ENCODE peak calls at places on chromosomes 6 and 20, in four cellular contexts. Y is SW 1271; H is brain microvascular endothelial cell; J is stimulated activated naive CD8-positive, alpha-beta T cell treated with anti-CD3 and anti-CD28 coated beads, Interleukin-15, amount 100 ng/mL, for 72 hours. G is an unnamed sample.

GRCh38 chr6:57313711-57314471 is 3.5 kb upstream of the PRIM2 start:
- DNase-seq in Y (peak), H (peak), J (no peak), G (no peak)

GRCh38 chr20:43432498-43432897 is 25.2 kb upstream of the SRSF6 start:
- DNase-seq in Y (no peak), H (no peak), J (no peak), G (no peak)

GRCh38 chr6:118724211-118724610 is 72.8 kb upstream of the CEP85L start:
- DNase-seq in Y (no peak), H (no peak), J (no peak), G (no peak)

GRCh38 chr6:45784250-45784649 is 231.4 kb downstream of the CLIC5 start:
- DNase-seq in Y (no peak), H (no peak), J (no peak), G (no peak)

GRCh38 chr6:166203641-166204222 is 36.1 kb upstream of the TBXT start:
- DNase-seq in Y (no peak), H (no peak), J (no peak), G (no peak)

GRCh38 chr6:47144306-47144705 is 102.2 kb upstream of the ADGRF1 start:
- DNase-seq in Y (no peak), H (no peak), J (no peak), G (no peak)

GRCh38 chr6:134375199-134375598 is 57.3 kb upstream of the SGK1 start:
- DNase-seq in Y (no peak), H (no peak), J (no peak), G (no peak)

GRCh38 chr6:157034433-157035230 is 257.5 kb downstream of the ARID1B start:
- DNase-seq in Y (peak), H (no peak), J (no peak), G (no peak)

GRCh38 chr6:47262226-47262625 is 47.5 kb downstream of the TNFRSF21 start:
- DNase-seq in Y (no peak), H (no peak), J (no peak), G (no peak)

GRCh38 chr20:31675828-31676533 is 38.3 kb downstream of the COX4I2 start:
- DNase-seq in Y (no peak), H (peak), J (peak), G (peak)

GRCh38 chr6:10416863-10417641 is 2.2 kb upstream of the TFAP2A start:
- DNase-seq in Y (no peak), H (no peak), J (no peak), G (no peak)

GRCh38 chr6:42378125-42378524 is 73.6 kb downstream of the TRERF1 start:
- DNase-seq in Y (no peak), H (no peak), J (no peak), G (no peak)

GRCh38 chr20:364905-365794 is 15.4 kb upstream of the TRIB3 start:
- DNase-seq in Y (no peak), H (peak), J (no peak), G (no peak)

GRCh38 chr20:54056762-54057639 is 13.4 kb downstream of the BCAS1 start:
- DNase-seq in Y (no peak), H (no peak), J (no peak), G (no peak)

GRCh38 chr6:156776470-156776840 is 723 bp upstream of the ARID1B start:
- DNase-seq in Y (peak), H (peak), J (peak), G (no peak)

GRCh38 chr20:48828734-48829460 is 1.1 kb upstream of the PREX1 start:
- DNase-seq in Y (no peak), H (no peak), J (no peak), G (no peak)

GRCh38 chr6:20846602-20847028 is 312.4 kb downstream of the CDKAL1 start:
- DNase-seq in Y (no peak), H (peak), J (no peak), G (no peak)

GRCh38 chr6:129671442-129672344 is 38.3 kb downstream of the ARHGAP18 start:
- DNase-seq in Y (peak), H (no peak), J (peak), G (peak)

GRCh38 chr6:3410385-3411360 is 46.2 kb downstream of the SLC22A23 start:
- DNase-seq in Y (peak), H (peak), J (peak), G (peak)

GRCh38 chr6:142851601-142852000 is 93.4 kb downstream of the HIVEP2 start:
- DNase-seq in Y (no peak), H (no peak), J (no peak), G (no peak)

GRCh38 chr6:34391023-34391485 is 1.4 kb downstream of the NUDT3 start:
- DNase-seq in Y (no peak), H (peak), J (no peak), G (no peak)

GRCh38 chr6:155850408-155850841 is 394.8 kb upstream of the NOX3 start:
- DNase-seq in Y (peak), H (peak), J (no peak), G (no peak)

GRCh38 chr6:118786696-118787453 is 107.1 kb upstream of the ASF1A start:
- DNase-seq in Y (no peak), H (no peak), J (no peak), G (no peak)

GRCh38 chr6:21949211-21949801 is 347.5 kb downstream of the PRL start:
- DNase-seq in Y (no peak), H (no peak), J (no peak), G (no peak)

GRCh38 chr6:42970859-42971612 is 7.9 kb downstream of the PEX6 start:
- DNase-seq in Y (no peak), H (no peak), J (no peak), G (no peak)

GRCh38 chr6:36679043-36679821 is 718 bp downstream of the CDKN1A start:
- DNase-seq in Y (peak), H (no peak), J (peak), G (peak)

GRCh38 chr6:137510923-137511322 is 16.7 kb upstream of the OLIG3 start:
- DNase-seq in Y (no peak), H (no peak), J (no peak), G (no peak)

GRCh38 chr6:25342784-25343183 is 63.6 kb downstream of the CARMIL1 start:
- DNase-seq in Y (no peak), H (peak), J (no peak), G (no peak)

GRCh38 chr20:14415492-14415891 is 78.1 kb upstream of the FLRT3 start:
- DNase-seq in Y (no peak), H (no peak), J (no peak), G (no peak)

GRCh38 chr6:579339-579738 is 77.6 kb downstream of the HUS1B start:
- DNase-seq in Y (no peak), H (peak), J (no peak), G (no peak)

GRCh38 chr6:108732101-108732870 is 115.9 kb upstream of the ARMC2 start:
- DNase-seq in Y (no peak), H (no peak), J (no peak), G (no peak)

GRCh38 chr6:25352265-25352664 is 73.1 kb downstream of the CARMIL1 start:
- DNase-seq in Y (no peak), H (no peak), J (no peak), G (no peak)

G was measured in stimulated activated naive B cell treated with anti-CD40 and anti-IgM and Interleukin-4, amounts not matched to agents 10 μg/mL and 1 μg/mL and 100 μg/mL, for 72 hours.